ENCODE peak calls at places on chromosome 16, in eight cellular contexts. H is kidney epithelial cell; T is bronchial epithelial cell; D is CD4-positive, alpha-beta T cell; M is ascending aorta; P is foreskin fibroblast; A is AG10803; J is lower lobe of right lung. L is an unnamed sample.

GRCh38 chr16:21646721-21647561 is 5.5 kb downstream of the IGSF6 start:
- DNase-seq in H (no peak), T (peak), D (peak), M (no peak), P (no peak), A (no peak), J (no peak), L (no peak)

GRCh38 chr16:50602531-50603205 is 54.5 kb downstream of the NKD1 start:
- DNase-seq in H (no peak), T (peak), D (peak), M (no peak), P (no peak), A (no peak), J (no peak), L (no peak)

GRCh38 chr16:53805113-53805512 is 101.2 kb downstream of the FTO start:
- DNase-seq in H (no peak), T (no peak), D (no peak), M (no peak), P (no peak), A (no peak), J (no peak), L (no peak)

GRCh38 chr16:3881499-3881995 is 1.0 kb upstream of the CREBBP start:
- DNase-seq in H (no peak), T (no peak), D (no peak), M (no peak), P (no peak), A (no peak), J (no peak), L (no peak)

GRCh38 chr16:67942200-67942509 is 1.8 kb downstream of the LCAT start:
- DNase-seq in H (no peak), T (peak), D (no peak), M (no peak), P (no peak), A (peak), J (no peak), L (no peak)

GRCh38 chr16:68732068-68732680 is 4.9 kb upstream of the CDH1 start:
- DNase-seq in H (no peak), T (peak), D (no peak), M (no peak), P (no peak), A (no peak), J (peak), L (no peak)

GRCh38 chr16:28309811-28310311 is 17.5 kb downstream of the SBK1 start:
- DNase-seq in H (no peak), T (no peak), D (peak), M (no peak), P (no peak), A (no peak), J (peak), L (no peak)

GRCh38 chr16:83838151-83838550 is 30.4 kb downstream of the HSBP1 start:
- DNase-seq in H (no peak), T (no peak), D (no peak), M (no peak), P (no peak), A (no peak), J (no peak), L (no peak)

GRCh38 chr16:68237243-68238028 is 1.5 kb upstream of the ESRP2 start:
- DNase-seq in H (peak), T (peak), D (peak), M (peak), P (peak), A (peak), J (peak), L (peak)

GRCh38 chr16:75501359-75501758 is 6.1 kb upstream of the CHST6 start:
- DNase-seq in H (no peak), T (no peak), D (no peak), M (no peak), P (no peak), A (no peak), J (no peak), L (no peak)

GRCh38 chr16:68444058-68444657 is 4.2 kb downstream of the SMPD3 start:
- DNase-seq in H (no peak), T (peak), D (no peak), M (no peak), P (peak), A (no peak), J (no peak), L (no peak)

GRCh38 chr16:58222532-58223316 is 24.8 kb upstream of the CSNK2A2 start:
- DNase-seq in H (no peak), T (peak), D (no peak), M (no peak), P (peak), A (peak), J (no peak), L (no peak)

GRCh38 chr16:75311383-75311938 is 60.0 kb upstream of the BCAR1 start:
- DNase-seq in H (no peak), T (no peak), D (no peak), M (no peak), P (no peak), A (peak), J (no peak), L (no peak)

GRCh38 chr16:85570213-85570734 is 42.8 kb upstream of the GSE1 start:
- DNase-seq in H (no peak), T (no peak), D (no peak), M (no peak), P (no peak), A (no peak), J (no peak), L (no peak)

GRCh38 chr16:66254106-66254505 is 112.4 kb upstream of the CDH5 start:
- DNase-seq in H (no peak), T (no peak), D (no peak), M (no peak), P (no peak), A (peak), J (no peak), L (no peak)

GRCh38 chr16:14405611-14406537 is 224.2 kb downstream of the PARN start:
- DNase-seq in H (no peak), T (no peak), D (no peak), M (no peak), P (no peak), A (no peak), J (no peak), L (no peak)

GRCh38 chr16:56682703-56683397 is 580 bp downstream of the MT1X start:
- DNase-seq in H (no peak), T (no peak), D (no peak), M (no peak), P (no peak), A (no peak), J (no peak), L (no peak)

GRCh38 chr16:66660422-66661209 is 35.9 kb downstream of the CMTM4 start:
- DNase-seq in H (peak), T (peak), D (no peak), M (no peak), P (peak), A (peak), J (peak), L (no peak)

GRCh38 chr16:67561501-67561823 is 864 bp upstream of the CTCF start:
- DNase-seq in H (no peak), T (no peak), D (no peak), M (no peak), P (no peak), A (no peak), J (no peak), L (no peak)

GRCh38 chr16:30429418-30429677 is 482 bp downstream of the DCTPP1 start:
- DNase-seq in H (no peak), T (no peak), D (no peak), M (no peak), P (no peak), A (no peak), J (no peak), L (no peak)

DNA sequence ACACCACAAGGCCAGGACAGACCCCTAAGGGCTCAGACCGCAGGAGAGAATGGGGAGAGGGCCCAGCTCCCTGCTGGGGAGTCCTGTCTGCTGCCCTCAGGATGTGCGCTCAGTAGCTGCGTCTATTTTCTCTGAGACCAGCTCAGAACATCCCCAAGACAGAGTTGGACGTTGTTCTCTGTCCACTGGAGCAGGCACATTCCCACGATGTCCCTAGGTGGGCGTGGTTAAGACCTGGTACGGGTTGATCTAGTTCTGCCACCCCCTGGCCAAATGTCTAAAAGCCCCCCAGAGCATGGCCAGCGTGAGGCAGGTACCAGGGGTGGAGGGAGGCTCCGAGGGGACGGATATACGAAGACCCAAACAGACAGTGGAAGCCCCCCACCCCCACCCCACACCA is 842 bp upstream of the CALB2 start:
- DNase-seq in H (no peak), T (no peak), D (no peak), M (no peak), P (no peak), A (no peak), J (no peak), L (no peak)
- TF ChIP-seq CTCF in H (no peak), T (no peak), D (no peak), M (no peak), P (no peak), A (no peak), J (no peak), L (no peak)

DNA sequence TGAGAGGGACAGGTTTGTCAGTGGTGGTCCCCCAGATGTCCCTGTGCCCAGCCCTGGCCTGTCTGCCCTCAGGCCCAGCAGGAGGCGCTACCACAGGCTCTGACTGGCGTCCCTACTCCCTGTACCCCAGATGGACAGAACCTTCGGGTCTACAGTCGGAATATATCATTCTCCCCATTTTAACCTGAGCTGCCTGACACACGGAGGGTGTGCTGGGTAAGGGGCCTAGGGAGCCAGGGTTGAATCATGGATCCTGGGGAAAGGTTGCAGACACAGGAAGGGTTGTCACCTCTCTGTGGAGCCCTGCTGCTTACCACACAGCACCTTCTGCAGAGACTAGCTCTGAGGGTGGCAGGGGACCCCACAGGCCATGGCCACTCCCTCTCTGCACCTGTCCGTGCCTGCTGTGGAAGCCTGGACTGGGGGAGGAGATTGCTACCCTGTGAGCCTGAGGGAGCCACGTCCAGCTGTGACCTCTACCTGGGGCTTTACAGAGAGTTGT is 162.2 kb upstream of the ZNF267 start:
- DNase-seq in H (no peak), T (no peak), D (no peak), M (no peak), P (no peak), A (no peak), J (no peak), L (no peak)
- TF ChIP-seq CTCF in H (no peak), T (peak), D (no peak), M (no peak), P (no peak), A (no peak), J (no peak), L (no peak)

GRCh38 chr16:27232875-27233605 is 29.7 kb downstream of the KDM8 start:
- DNase-seq in H (no peak), T (no peak), D (no peak), M (no peak), P (no peak), A (no peak), J (peak), L (no peak)
- TF ChIP-seq CTCF in H (no peak), T (no peak), D (peak), M (no peak), P (no peak), A (no peak), J (no peak), L (no peak)

GRCh38 chr16:88723507-88723887 is 17.2 kb downstream of the CTU2 start:
- DNase-seq in H (no peak), T (no peak), D (no peak), M (no peak), P (no peak), A (no peak), J (no peak), L (no peak)
- TF ChIP-seq CTCF in H (no peak), T (no peak), D (no peak), M (no peak), P (no peak), A (no peak), J (no peak), L (no peak)